ENCODE peak calls at places on chromosomes 16 and 17, in eight cellular contexts. One of them, this sample, is unnamed.

GRCh38 chr16:85309656-85310587 is 197.7 kb upstream of the CIBAR2 start:
- DNase-seq in fibroblast of mammary gland: no peak
- DNase-seq in PC-3: no peak
- DNase-seq in lower leg skin: no peak
- DNase-seq in IMR-90: no peak
- DNase-seq in tibial artery: peak
- DNase-seq in suprapubic skin: no peak
- DNase-seq in choroid plexus epithelial cell: no peak
- DNase-seq in this sample: no peak

GRCh38 chr16:20675488-20676267 is 21.8 kb downstream of the ACSM1 start:
- DNase-seq in choroid plexus epithelial cell: peak
- DNase-seq in suprapubic skin: no peak
- DNase-seq in lower leg skin: peak
- DNase-seq in IMR-90: no peak
- DNase-seq in tibial artery: peak
- DNase-seq in PC-3: peak
- DNase-seq in fibroblast of mammary gland: peak
- DNase-seq in this sample: peak

GRCh38 chr17:79951361-79952264 is 84.1 kb downstream of the TBC1D16 start:
- DNase-seq in PC-3: no peak
- DNase-seq in choroid plexus epithelial cell: peak
- DNase-seq in lower leg skin: no peak
- DNase-seq in IMR-90: peak
- DNase-seq in suprapubic skin: peak
- DNase-seq in tibial artery: peak
- DNase-seq in fibroblast of mammary gland: peak
- DNase-seq in this sample: peak

GRCh38 chr16:84879569-84880487 is 60.0 kb downstream of the CRISPLD2 start:
- DNase-seq in lower leg skin: no peak
- DNase-seq in choroid plexus epithelial cell: no peak
- DNase-seq in IMR-90: no peak
- DNase-seq in tibial artery: no peak
- DNase-seq in PC-3: peak
- DNase-seq in fibroblast of mammary gland: no peak
- DNase-seq in suprapubic skin: no peak
- DNase-seq in this sample: no peak

GRCh38 chr17:36837616-36838272 is 99.5 kb upstream of the LHX1 start:
- DNase-seq in fibroblast of mammary gland: no peak
- DNase-seq in IMR-90: no peak
- DNase-seq in suprapubic skin: no peak
- DNase-seq in choroid plexus epithelial cell: no peak
- DNase-seq in PC-3: no peak
- DNase-seq in lower leg skin: no peak
- DNase-seq in tibial artery: no peak
- DNase-seq in this sample: no peak

GRCh38 chr16:52500963-52501362 is 46.0 kb downstream of the TOX3 start:
- DNase-seq in tibial artery: no peak
- DNase-seq in PC-3: no peak
- DNase-seq in IMR-90: no peak
- DNase-seq in choroid plexus epithelial cell: no peak
- DNase-seq in suprapubic skin: no peak
- DNase-seq in lower leg skin: no peak
- DNase-seq in fibroblast of mammary gland: no peak
- DNase-seq in this sample: no peak

GRCh38 chr16:63289834-63290460 is 1253.7 kb upstream of the CDH8 start:
- DNase-seq in choroid plexus epithelial cell: peak
- DNase-seq in IMR-90: no peak
- DNase-seq in PC-3: peak
- DNase-seq in tibial artery: no peak
- DNase-seq in suprapubic skin: no peak
- DNase-seq in lower leg skin: no peak
- DNase-seq in fibroblast of mammary gland: peak
- DNase-seq in this sample: peak

GRCh38 chr16:21646721-21647561 is 5.5 kb downstream of the IGSF6 start:
- DNase-seq in tibial artery: no peak
- DNase-seq in IMR-90: no peak
- DNase-seq in fibroblast of mammary gland: no peak
- DNase-seq in PC-3: no peak
- DNase-seq in choroid plexus epithelial cell: no peak
- DNase-seq in lower leg skin: no peak
- DNase-seq in suprapubic skin: no peak
- DNase-seq in this sample: no peak

GRCh38 chr17:40607641-40608040 is 40.0 kb downstream of the SMARCE1 start:
- DNase-seq in suprapubic skin: no peak
- DNase-seq in tibial artery: no peak
- DNase-seq in fibroblast of mammary gland: no peak
- DNase-seq in lower leg skin: no peak
- DNase-seq in choroid plexus epithelial cell: no peak
- DNase-seq in PC-3: no peak
- DNase-seq in IMR-90: no peak
- DNase-seq in this sample: no peak

GRCh38 chr17:56125830-56126819 is 27.1 kb upstream of the ANKFN1 start:
- DNase-seq in lower leg skin: peak
- DNase-seq in IMR-90: peak
- DNase-seq in fibroblast of mammary gland: peak
- DNase-seq in choroid plexus epithelial cell: peak
- DNase-seq in tibial artery: no peak
- DNase-seq in PC-3: peak
- DNase-seq in suprapubic skin: no peak
- DNase-seq in this sample: peak

GRCh38 chr16:17544785-17545184 is 74.0 kb upstream of the XYLT1 start:
- DNase-seq in PC-3: no peak
- DNase-seq in lower leg skin: no peak
- DNase-seq in IMR-90: no peak
- DNase-seq in choroid plexus epithelial cell: no peak
- DNase-seq in tibial artery: no peak
- DNase-seq in fibroblast of mammary gland: no peak
- DNase-seq in suprapubic skin: no peak
- DNase-seq in this sample: no peak

GRCh38 chr16:17404903-17405691 is 65.7 kb downstream of the XYLT1 start:
- DNase-seq in PC-3: no peak
- DNase-seq in suprapubic skin: peak
- DNase-seq in IMR-90: peak
- DNase-seq in tibial artery: peak
- DNase-seq in choroid plexus epithelial cell: peak
- DNase-seq in fibroblast of mammary gland: peak
- DNase-seq in lower leg skin: peak
- DNase-seq in this sample: peak

GRCh38 chr17:82267575-82268379 is 5.7 kb downstream of the CSNK1D start:
- DNase-seq in IMR-90: peak
- DNase-seq in PC-3: peak
- DNase-seq in fibroblast of mammary gland: peak
- DNase-seq in tibial artery: peak
- DNase-seq in suprapubic skin: peak
- DNase-seq in choroid plexus epithelial cell: peak
- DNase-seq in lower leg skin: peak
- DNase-seq in this sample: peak
- H3K4me3 ChIP-seq in IMR-90: no peak
- H3K4me3 ChIP-seq in PC-3: peak
- H3K4me3 ChIP-seq in fibroblast of mammary gland: peak
- H3K4me3 ChIP-seq in tibial artery: no peak
- H3K4me3 ChIP-seq in suprapubic skin: peak
- H3K4me3 ChIP-seq in choroid plexus epithelial cell: peak
- H3K4me3 ChIP-seq in lower leg skin: no peak
- H3K4me3 ChIP-seq in this sample: peak

DNA sequence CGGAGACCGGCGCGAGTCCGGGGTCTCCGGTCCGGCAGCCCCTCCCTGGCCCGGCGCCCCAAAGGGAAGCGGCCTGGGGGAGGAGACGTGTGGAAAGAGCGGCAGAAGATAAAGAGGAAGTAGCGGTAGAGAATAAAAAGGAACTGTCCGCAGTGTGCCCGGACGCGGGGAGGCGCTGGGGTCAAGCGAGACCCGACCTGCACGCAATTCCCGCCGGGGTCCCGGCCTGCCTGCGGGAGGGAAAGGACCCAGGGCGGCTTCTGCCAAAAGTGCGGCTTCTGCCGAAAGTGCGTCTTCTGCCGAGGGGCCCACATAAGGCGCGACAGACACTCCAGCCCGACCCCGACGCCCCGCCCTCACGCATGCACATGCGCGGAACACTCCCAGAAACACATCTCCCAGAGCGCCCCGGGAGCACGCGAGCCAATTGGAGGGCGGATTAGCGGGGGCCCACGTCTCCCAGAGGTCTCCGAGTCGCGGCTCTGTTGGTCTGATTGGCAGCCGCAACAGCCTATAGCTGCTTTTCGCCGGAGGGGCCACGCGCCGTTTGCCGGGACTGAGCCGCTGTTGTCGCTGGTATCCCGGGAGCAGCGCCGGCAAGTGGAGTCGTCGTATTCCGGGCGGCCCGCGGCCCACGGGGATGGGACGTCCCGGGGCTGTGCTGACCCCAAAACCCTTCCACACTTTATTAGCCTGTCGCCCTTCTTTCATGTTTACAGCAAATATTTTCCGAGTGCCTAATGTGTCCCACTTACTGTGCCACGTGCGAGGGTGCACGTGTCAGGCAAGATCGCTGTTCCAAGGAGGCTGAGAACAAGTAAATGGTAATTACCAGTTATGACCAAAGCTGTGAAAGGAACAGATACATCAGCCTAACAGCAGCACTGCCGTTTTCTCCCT is 8.0 kb upstream of the MEFV start:
- DNase-seq in IMR-90: peak
- DNase-seq in choroid plexus epithelial cell: peak
- DNase-seq in suprapubic skin: peak
- DNase-seq in tibial artery: peak
- DNase-seq in fibroblast of mammary gland: peak
- DNase-seq in lower leg skin: peak
- DNase-seq in PC-3: peak
- DNase-seq in this sample: peak
- TF ChIP-seq CTCF in IMR-90: peak
- TF ChIP-seq CTCF in choroid plexus epithelial cell: peak
- TF ChIP-seq CTCF in suprapubic skin: peak
- TF ChIP-seq CTCF in tibial artery: peak
- TF ChIP-seq CTCF in fibroblast of mammary gland: no peak
- TF ChIP-seq CTCF in lower leg skin: no peak
- TF ChIP-seq CTCF in PC-3: no peak
- TF ChIP-seq CTCF in this sample: peak

GRCh38 chr17:77455111-77455877 is 314.5 kb downstream of the SEC14L1 start:
- DNase-seq in suprapubic skin: no peak
- DNase-seq in lower leg skin: no peak
- DNase-seq in fibroblast of mammary gland: peak
- DNase-seq in tibial artery: no peak
- DNase-seq in PC-3: no peak
- DNase-seq in IMR-90: peak
- DNase-seq in choroid plexus epithelial cell: peak
- DNase-seq in this sample: peak

GRCh38 chr17:77453613-77454559 is 313.1 kb downstream of the SEC14L1 start:
- DNase-seq in lower leg skin: no peak
- DNase-seq in fibroblast of mammary gland: no peak
- DNase-seq in PC-3: no peak
- DNase-seq in suprapubic skin: no peak
- DNase-seq in IMR-90: no peak
- DNase-seq in tibial artery: no peak
- DNase-seq in choroid plexus epithelial cell: no peak
- DNase-seq in this sample: no peak

GRCh38 chr17:77455878-77456234 is 315.1 kb downstream of the SEC14L1 start:
- DNase-seq in IMR-90: no peak
- DNase-seq in choroid plexus epithelial cell: no peak
- DNase-seq in PC-3: no peak
- DNase-seq in tibial artery: no peak
- DNase-seq in fibroblast of mammary gland: no peak
- DNase-seq in suprapubic skin: no peak
- DNase-seq in lower leg skin: no peak
- DNase-seq in this sample: no peak

GRCh38 chr17:77456271-77456950 is 315.6 kb downstream of the SEC14L1 start:
- DNase-seq in IMR-90: no peak
- DNase-seq in suprapubic skin: no peak
- DNase-seq in tibial artery: no peak
- DNase-seq in choroid plexus epithelial cell: no peak
- DNase-seq in PC-3: no peak
- DNase-seq in fibroblast of mammary gland: no peak
- DNase-seq in lower leg skin: no peak
- DNase-seq in this sample: no peak

DNA sequence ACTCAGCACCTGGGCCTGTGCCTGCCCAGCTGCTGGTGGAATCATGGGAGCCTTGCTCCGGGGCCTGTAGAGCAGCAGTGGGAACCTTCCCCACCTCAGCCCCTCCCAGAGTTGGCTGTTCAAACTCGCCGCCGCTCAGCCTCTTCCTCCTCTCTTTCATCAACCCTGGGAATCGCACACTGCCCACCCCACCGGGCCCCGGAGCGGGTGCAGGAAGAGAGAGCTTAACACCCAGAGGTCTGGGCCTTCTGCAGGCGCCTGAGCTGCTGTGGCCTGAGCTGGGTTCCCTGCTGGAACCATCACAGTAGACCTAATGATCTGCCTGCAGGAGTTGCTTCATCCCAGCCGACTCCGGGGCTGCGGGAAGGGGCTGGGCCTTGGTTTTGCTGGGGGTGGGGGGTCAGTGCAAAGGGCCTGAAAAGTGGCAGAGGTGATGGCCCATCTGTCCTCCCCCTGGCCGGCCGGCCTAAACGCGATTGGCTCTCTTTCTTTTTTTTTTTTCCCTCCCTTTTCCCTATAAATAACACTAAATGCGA is 313.9 kb downstream of the SEC14L1 start:
- DNase-seq in IMR-90: no peak
- DNase-seq in lower leg skin: no peak
- DNase-seq in suprapubic skin: no peak
- DNase-seq in tibial artery: no peak
- DNase-seq in PC-3: no peak
- DNase-seq in fibroblast of mammary gland: no peak
- DNase-seq in choroid plexus epithelial cell: no peak
- DNase-seq in this sample: no peak
- H3K4me3 ChIP-seq in IMR-90: no peak
- H3K4me3 ChIP-seq in lower leg skin: no peak
- H3K4me3 ChIP-seq in suprapubic skin: peak
- H3K4me3 ChIP-seq in tibial artery: no peak
- H3K4me3 ChIP-seq in PC-3: no peak
- H3K4me3 ChIP-seq in fibroblast of mammary gland: no peak
- H3K4me3 ChIP-seq in choroid plexus epithelial cell: no peak
- H3K4me3 ChIP-seq in this sample: no peak

GRCh38 chr17:30824356-30825145 is at the start of gene CRLF3:
- DNase-seq in tibial artery: peak
- DNase-seq in suprapubic skin: peak
- DNase-seq in PC-3: peak
- DNase-seq in choroid plexus epithelial cell: peak
- DNase-seq in fibroblast of mammary gland: peak
- DNase-seq in lower leg skin: peak
- DNase-seq in IMR-90: peak
- DNase-seq in this sample: peak
- TF ChIP-seq CTCF in tibial artery: peak
- TF ChIP-seq CTCF in suprapubic skin: peak
- TF ChIP-seq CTCF in PC-3: peak
- TF ChIP-seq CTCF in choroid plexus epithelial cell: peak
- TF ChIP-seq CTCF in fibroblast of mammary gland: peak
- TF ChIP-seq CTCF in lower leg skin: no peak
- TF ChIP-seq CTCF in IMR-90: peak
- TF ChIP-seq CTCF in this sample: peak

GRCh38 chr17:980406-981291 is 1.1 kb upstream of the NXN start:
- DNase-seq in fibroblast of mammary gland: peak
- DNase-seq in suprapubic skin: peak
- DNase-seq in IMR-90: peak
- DNase-seq in lower leg skin: peak
- DNase-seq in PC-3: peak
- DNase-seq in tibial artery: peak
- DNase-seq in choroid plexus epithelial cell: peak
- DNase-seq in this sample: peak
- H3K4me3 ChIP-seq in fibroblast of mammary gland: peak
- H3K4me3 ChIP-seq in suprapubic skin: peak
- H3K4me3 ChIP-seq in IMR-90: peak
- H3K4me3 ChIP-seq in lower leg skin: no peak
- H3K4me3 ChIP-seq in PC-3: peak
- H3K4me3 ChIP-seq in tibial artery: peak
- H3K4me3 ChIP-seq in choroid plexus epithelial cell: peak
- H3K4me3 ChIP-seq in this sample: peak

GRCh38 chr17:2412561-2413021 is 11.7 kb upstream of the MNT start:
- DNase-seq in lower leg skin: no peak
- DNase-seq in fibroblast of mammary gland: no peak
- DNase-seq in choroid plexus epithelial cell: peak
- DNase-seq in tibial artery: peak
- DNase-seq in IMR-90: no peak
- DNase-seq in suprapubic skin: peak
- DNase-seq in PC-3: no peak
- DNase-seq in this sample: peak
- TF ChIP-seq CTCF in lower leg skin: no peak
- TF ChIP-seq CTCF in fibroblast of mammary gland: no peak
- TF ChIP-seq CTCF in choroid plexus epithelial cell: peak
- TF ChIP-seq CTCF in tibial artery: no peak
- TF ChIP-seq CTCF in IMR-90: peak
- TF ChIP-seq CTCF in suprapubic skin: no peak
- TF ChIP-seq CTCF in PC-3: no peak
- TF ChIP-seq CTCF in this sample: peak